ENCODE peak calls at places on chromosomes 12 and 14, in four cellular contexts. C is fibroblast of lung, J is HCT116, T is astrocyte. U is an unnamed sample.
A peak's percentile ranks its signal among the peaks of the same experiment; 100 is the strongest.

GRCh38 chr12:71731439-71732356 is 23.0 kb upstream of the RAB21 start:
- DNase-seq in C (peak; percentile 15), J (no peak), T (peak; percentile 90), U (no peak)

GRCh38 chr12:84599539-84599938 is 313.1 kb downstream of the SLC6A15 start:
- DNase-seq in C (peak; percentile 8), J (peak; percentile 46), T (peak; percentile 33), U (no peak)

GRCh38 chr14:104888489-104889373 is 23.7 kb downstream of the CEP170B start:
- DNase-seq in C (no peak), J (no peak), T (no peak), U (no peak)

GRCh38 chr12:122366685-122367475 is 55.6 kb downstream of the CLIP1 start:
- DNase-seq in C (peak; percentile 90), J (peak; percentile 78), T (peak; percentile 93), U (no peak)

GRCh38 chr14:31291210-31291609 is 83.6 kb upstream of the HECTD1 start:
- DNase-seq in C (peak; percentile 24), J (no peak), T (peak; percentile 14), U (no peak)

GRCh38 chr12:132393991-132394949 is 64.9 kb upstream of the GALNT9 start:
- DNase-seq in C (no peak), J (no peak), T (no peak), U (no peak)

GRCh38 chr14:20632831-20633771 is 8.4 kb downstream of the OR6S1 start:
- DNase-seq in C (peak; percentile 65), J (no peak), T (peak; percentile 73), U (no peak)

GRCh38 chr14:100155049-100155621 is 4.3 kb downstream of the DEGS2 start:
- DNase-seq in C (peak; percentile 15), J (peak; percentile 33), T (no peak), U (no peak)

GRCh38 chr14:91614187-91614586 is 104.1 kb upstream of the PPP4R3A start:
- DNase-seq in C (no peak), J (no peak), T (no peak), U (no peak)

GRCh38 chr12:96497800-96498199 is 8.4 kb downstream of the CFAP54 start:
- DNase-seq in C (peak; percentile 42), J (no peak), T (no peak), U (no peak)

GRCh38 chr14:86035882-86036281 is 505.9 kb downstream of the FLRT2 start:
- DNase-seq in C (peak; percentile 13), J (no peak), T (no peak), U (no peak)

GRCh38 chr12:79983492-79983891 is 48.6 kb upstream of the PPP1R12A start:
- DNase-seq in C (peak; percentile 63), J (no peak), T (peak; percentile 99), U (no peak)

GRCh38 chr12:1875608-1876007 is 42.8 kb downstream of the CACNA2D4 start:
- DNase-seq in C (no peak), J (no peak), T (no peak), U (no peak)

GRCh38 chr12:4866288-4866687 is 43.4 kb upstream of the KCNA1 start:
- DNase-seq in C (no peak), J (no peak), T (no peak), U (no peak)

GRCh38 chr12:107891967-107892366 is 117.5 kb downstream of the ASCL4 start:
- DNase-seq in C (peak; percentile 3), J (no peak), T (no peak), U (no peak)

DNA sequence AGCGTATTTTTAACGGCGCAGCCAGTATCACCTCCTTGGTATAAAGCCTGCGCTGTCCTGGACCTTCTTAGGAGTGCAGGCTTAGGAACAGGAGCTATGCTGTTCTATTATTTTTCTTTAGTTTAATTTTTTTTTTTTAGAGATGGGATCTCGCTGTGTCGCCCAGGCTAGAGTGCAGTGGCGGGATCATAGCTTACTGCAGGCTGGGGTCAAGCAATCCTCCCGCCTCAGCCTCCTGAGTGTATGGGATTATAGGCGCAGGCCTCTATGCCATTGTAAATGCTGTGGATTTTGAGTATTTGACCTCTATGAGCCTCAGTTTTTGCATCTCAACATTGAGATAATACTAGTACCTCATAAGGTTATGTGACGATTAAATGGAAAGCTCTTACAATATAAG is 4.1 kb downstream of the OR10AD1 start:
- DNase-seq in C (no peak), J (no peak), T (no peak), U (no peak)
- TF ChIP-seq EZH2 in C (no peak), J (no peak), T (no peak), U (no peak)

GRCh38 chr14:74619672-74620131 is 7.7 kb upstream of the LTBP2 start:
- DNase-seq in C (peak; percentile 97), J (no peak), T (peak; percentile 99), U (no peak)

GRCh38 chr14:74622257-74622656 is 10.2 kb upstream of the LTBP2 start:
- DNase-seq in C (no peak), J (no peak), T (no peak), U (no peak)

GRCh38 chr14:74621556-74621955 is 9.5 kb upstream of the LTBP2 start:
- DNase-seq in C (no peak), J (no peak), T (no peak), U (no peak)

GRCh38 chr14:74620497-74620921 is 8.5 kb upstream of the LTBP2 start:
- DNase-seq in C (peak; percentile 73), J (peak; percentile 90), T (peak; percentile 100), U (no peak)

GRCh38 chr14:74620923-74621322 is 8.9 kb upstream of the LTBP2 start:
- DNase-seq in C (no peak), J (no peak), T (no peak), U (no peak)
- H3K4me3 ChIP-seq in C (no peak overlapping the region), J (no peak overlapping the region), T (no peak overlapping the region), U (no peak overlapping the region)

GRCh38 chr12:51908876-51909592 is 1.7 kb downstream of the ACVRL1 start:
- DNase-seq in C (no peak), J (no peak), T (no peak), U (no peak)

GRCh38 chr12:51906452-51907082 is 737 bp upstream of the ACVRL1 start:
- DNase-seq in C (no peak), J (no peak), T (no peak), U (no peak)

GRCh38 chr12:51905507-51906438 is 1.5 kb upstream of the ACVRL1 start:
- DNase-seq in C (peak; percentile 74), J (no peak), T (no peak), U (no peak)

GRCh38 chr12:51907864-51908425 is 641 bp downstream of the ACVRL1 start:
- DNase-seq in C (no peak), J (no peak), T (no peak), U (no peak)

DNA sequence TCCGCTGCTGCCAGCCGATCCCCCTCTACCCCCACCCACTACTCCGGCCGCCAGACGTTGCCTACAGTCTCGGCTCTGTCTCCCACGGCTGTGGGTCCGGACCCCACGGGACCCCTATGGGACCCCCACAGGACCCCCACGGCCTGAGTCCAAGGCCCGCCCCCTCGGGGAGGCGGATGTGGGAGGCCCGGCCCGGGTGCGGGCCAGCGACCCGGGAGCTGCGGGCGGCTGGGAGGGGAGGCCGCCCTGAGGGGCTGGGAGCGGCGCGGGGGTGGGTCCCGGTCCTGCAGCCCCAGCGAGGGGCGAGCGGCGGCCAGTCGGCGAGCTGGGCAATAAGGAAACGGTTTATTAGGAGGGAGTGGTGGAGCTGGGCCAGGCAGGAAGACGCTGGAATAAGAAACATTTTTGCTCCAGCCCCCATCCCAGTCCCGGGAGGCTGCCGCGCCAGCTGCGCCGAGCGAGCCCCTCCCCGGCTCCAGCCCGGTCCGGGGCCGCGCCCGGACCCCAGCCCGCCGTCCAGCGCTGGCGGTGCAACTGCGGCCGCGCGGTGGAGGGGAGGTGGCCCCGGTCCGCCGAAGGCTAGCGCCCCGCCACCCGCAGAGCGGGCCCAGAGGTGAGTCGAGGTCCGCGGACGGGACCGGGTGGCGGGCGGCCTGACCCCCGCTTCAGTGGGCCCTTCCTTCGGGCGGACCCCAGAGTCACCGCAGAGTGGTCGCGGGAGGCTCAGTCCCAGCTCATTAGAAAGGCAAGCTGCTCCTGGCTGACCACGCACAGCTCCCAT is at the start of gene ACVRL1:
- DNase-seq in C (peak; percentile 17), J (no peak), T (no peak), U (no peak)
- TF ChIP-seq EZH2 in C (no peak), J (no peak), T (no peak), U (no peak)

DNA sequence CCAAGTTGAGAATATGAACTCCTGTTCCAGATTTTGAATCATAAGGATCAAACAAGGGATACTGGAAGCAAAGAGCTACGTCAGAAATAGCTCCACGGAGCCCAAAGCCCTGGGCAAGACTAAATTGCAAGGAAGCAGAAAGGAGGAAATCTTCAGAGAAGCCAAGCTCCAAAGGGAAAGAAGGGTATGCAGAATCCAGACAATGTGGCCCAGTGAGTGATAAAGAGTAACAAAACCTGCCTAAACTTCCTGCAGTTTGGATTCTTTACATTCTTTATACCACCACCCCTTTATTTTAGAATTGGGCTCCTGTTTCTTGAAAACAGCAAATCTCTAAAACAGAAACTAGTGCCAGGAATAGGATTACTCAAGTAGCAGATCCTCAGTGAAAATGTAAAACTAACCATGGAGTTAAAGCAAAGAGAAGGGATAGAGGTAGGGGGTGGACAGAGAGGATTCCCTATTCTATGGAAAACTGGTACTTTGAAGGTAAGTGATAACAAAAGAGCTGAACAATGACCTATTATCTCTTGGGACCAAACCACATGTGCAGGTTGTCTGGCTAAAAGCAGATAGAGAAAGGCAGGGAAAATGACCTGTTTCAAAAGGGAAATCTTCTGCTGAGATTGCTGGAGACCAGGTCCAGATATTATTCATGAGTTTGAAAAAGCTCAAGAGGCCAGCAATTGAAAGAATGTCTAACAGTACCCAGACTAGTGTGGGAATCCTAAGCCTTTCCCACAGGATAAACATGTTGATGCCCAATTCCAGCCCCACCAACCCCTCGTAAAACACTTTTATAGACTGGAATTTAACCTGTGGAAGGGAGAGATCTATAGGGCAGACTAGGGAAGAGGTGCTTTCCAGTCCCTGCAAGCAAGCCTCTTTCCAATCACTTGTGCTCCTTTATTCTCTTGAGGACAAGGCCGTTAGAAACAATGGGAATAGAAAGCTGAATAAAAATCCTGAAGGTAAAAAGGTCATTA is 24.5 kb downstream of the MBIP start:
- DNase-seq in C (no peak), J (no peak), T (no peak), U (no peak)
- H3K4me3 ChIP-seq in C (no peak overlapping the region), J (no peak overlapping the region), T (no peak overlapping the region), U (no peak overlapping the region)

DNA sequence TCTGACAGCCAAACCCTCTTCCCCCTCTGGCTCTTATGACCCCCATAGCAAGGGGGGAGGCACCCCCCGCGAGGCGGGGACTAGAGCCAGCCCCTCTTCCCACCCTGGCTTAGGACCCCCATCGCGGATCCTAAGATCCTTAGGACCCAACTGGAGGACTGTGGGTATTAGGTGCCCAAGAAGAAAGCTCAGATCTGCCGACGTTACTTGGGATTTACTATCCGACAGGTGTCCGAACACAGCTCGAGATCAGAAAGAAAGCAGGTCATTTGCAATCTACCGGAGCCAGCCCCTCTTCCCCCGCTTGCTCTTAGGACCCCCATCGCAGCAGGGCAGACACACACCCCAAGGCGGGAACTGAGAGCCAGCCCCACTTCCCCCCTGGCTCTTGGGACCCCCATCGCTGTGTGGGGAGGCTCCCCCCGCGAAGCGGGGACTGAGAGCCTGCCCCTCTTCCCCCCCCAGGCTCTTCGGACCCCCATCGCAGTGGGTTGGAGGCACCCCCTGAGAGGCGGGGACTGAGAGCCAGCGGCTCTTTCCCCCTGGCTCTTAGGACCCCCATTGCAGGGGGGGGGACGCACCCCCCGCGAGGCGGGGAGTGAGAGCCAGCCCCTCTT is 46.8 kb downstream of the DDX11 start:
- DNase-seq in C (no peak), J (no peak), T (no peak), U (no peak)
- TF ChIP-seq EZH2 in C (no peak), J (no peak), T (no peak), U (no peak)

GRCh38 chr14:22600027-22600426 is 1.9 kb downstream of the ABHD4 start:
- DNase-seq in C (no peak), J (no peak), T (no peak), U (no peak)
- H3K4me3 ChIP-seq in C (no peak overlapping the region), J (no peak overlapping the region), T (no peak overlapping the region), U (peak overlapping the region; percentile 3)